ENCODE peak calls at places on chromosomes 12 and 14, in nine cellular contexts. One of them, this sample, is unnamed.

GRCh38 chr12:52380271-52380694 is 5.2 kb downstream of the KRT84 start:
- DNase-seq in stimulated activated CD4-positive, alpha-beta T cell treated with anti-CD3 and anti-CD28 coated beads, Interleukin-2, amount 100 ng/mL, for 4 hours: no peak
- DNase-seq in GM03348: peak; percentile 29
- DNase-seq in stromal cell of bone marrow: no peak
- DNase-seq in M059J: peak; percentile 48
- DNase-seq in lower leg skin: no peak
- DNase-seq in fibroblast of mammary gland: peak; percentile 29
- DNase-seq in psoas muscle: no peak
- DNase-seq in RPMI7951: peak; percentile 31
- DNase-seq in this sample: peak; percentile 16

GRCh38 chr14:63421226-63421625 is 102.5 kb upstream of the GPHB5 start:
- DNase-seq in stromal cell of bone marrow: no peak
- DNase-seq in stimulated activated CD4-positive, alpha-beta T cell treated with anti-CD3 and anti-CD28 coated beads, Interleukin-2, amount 100 ng/mL, for 4 hours: no peak
- DNase-seq in RPMI7951: no peak
- DNase-seq in GM03348: no peak
- DNase-seq in M059J: no peak
- DNase-seq in psoas muscle: no peak
- DNase-seq in fibroblast of mammary gland: no peak
- DNase-seq in lower leg skin: no peak
- DNase-seq in this sample: no peak

GRCh38 chr12:48811454-48812090 is 6.7 kb upstream of the CACNB3 start:
- DNase-seq in RPMI7951: no peak
- DNase-seq in fibroblast of mammary gland: peak; percentile 11
- DNase-seq in psoas muscle: no peak
- DNase-seq in stimulated activated CD4-positive, alpha-beta T cell treated with anti-CD3 and anti-CD28 coated beads, Interleukin-2, amount 100 ng/mL, for 4 hours: no peak
- DNase-seq in stromal cell of bone marrow: no peak
- DNase-seq in lower leg skin: no peak
- DNase-seq in GM03348: no peak
- DNase-seq in M059J: no peak
- DNase-seq in this sample: no peak

GRCh38 chr14:45990252-45990651 is 661.3 kb downstream of the RPL10L start:
- DNase-seq in lower leg skin: no peak
- DNase-seq in RPMI7951: no peak
- DNase-seq in GM03348: no peak
- DNase-seq in stimulated activated CD4-positive, alpha-beta T cell treated with anti-CD3 and anti-CD28 coated beads, Interleukin-2, amount 100 ng/mL, for 4 hours: no peak
- DNase-seq in psoas muscle: no peak
- DNase-seq in M059J: no peak
- DNase-seq in fibroblast of mammary gland: no peak
- DNase-seq in stromal cell of bone marrow: no peak
- DNase-seq in this sample: no peak

GRCh38 chr14:104892517-104893434 is 27.7 kb downstream of the CEP170B start:
- DNase-seq in GM03348: no peak
- DNase-seq in lower leg skin: no peak
- DNase-seq in RPMI7951: no peak
- DNase-seq in stromal cell of bone marrow: no peak
- DNase-seq in M059J: no peak
- DNase-seq in psoas muscle: peak; percentile 10
- DNase-seq in stimulated activated CD4-positive, alpha-beta T cell treated with anti-CD3 and anti-CD28 coated beads, Interleukin-2, amount 100 ng/mL, for 4 hours: no peak
- DNase-seq in fibroblast of mammary gland: no peak
- DNase-seq in this sample: no peak

GRCh38 chr14:59131926-59132763 is 56.3 kb upstream of the DAAM1 start:
- DNase-seq in RPMI7951: no peak
- DNase-seq in lower leg skin: no peak
- DNase-seq in psoas muscle: no peak
- DNase-seq in fibroblast of mammary gland: no peak
- DNase-seq in GM03348: no peak
- DNase-seq in stimulated activated CD4-positive, alpha-beta T cell treated with anti-CD3 and anti-CD28 coated beads, Interleukin-2, amount 100 ng/mL, for 4 hours: no peak
- DNase-seq in stromal cell of bone marrow: no peak
- DNase-seq in M059J: no peak
- DNase-seq in this sample: no peak

GRCh38 chr14:91869556-91869955 is 2.2 kb upstream of the TC2N start:
- DNase-seq in stimulated activated CD4-positive, alpha-beta T cell treated with anti-CD3 and anti-CD28 coated beads, Interleukin-2, amount 100 ng/mL, for 4 hours: no peak
- DNase-seq in M059J: no peak
- DNase-seq in GM03348: no peak
- DNase-seq in RPMI7951: no peak
- DNase-seq in psoas muscle: no peak
- DNase-seq in lower leg skin: no peak
- DNase-seq in stromal cell of bone marrow: no peak
- DNase-seq in fibroblast of mammary gland: no peak
- DNase-seq in this sample: peak; percentile 46

GRCh38 chr14:58245562-58245961 is 919 bp downstream of the PSMA3 start:
- DNase-seq in stimulated activated CD4-positive, alpha-beta T cell treated with anti-CD3 and anti-CD28 coated beads, Interleukin-2, amount 100 ng/mL, for 4 hours: no peak
- DNase-seq in RPMI7951: no peak
- DNase-seq in fibroblast of mammary gland: no peak
- DNase-seq in stromal cell of bone marrow: no peak
- DNase-seq in lower leg skin: no peak
- DNase-seq in GM03348: no peak
- DNase-seq in psoas muscle: no peak
- DNase-seq in M059J: no peak
- DNase-seq in this sample: no peak

GRCh38 chr12:129641916-129642315 is 261.9 kb downstream of the TMEM132D start:
- DNase-seq in RPMI7951: peak; percentile 15
- DNase-seq in M059J: no peak
- DNase-seq in stromal cell of bone marrow: no peak
- DNase-seq in fibroblast of mammary gland: no peak
- DNase-seq in stimulated activated CD4-positive, alpha-beta T cell treated with anti-CD3 and anti-CD28 coated beads, Interleukin-2, amount 100 ng/mL, for 4 hours: no peak
- DNase-seq in GM03348: no peak
- DNase-seq in lower leg skin: no peak
- DNase-seq in psoas muscle: no peak
- DNase-seq in this sample: no peak

GRCh38 chr12:2408262-2408661 is 355.5 kb downstream of the CACNA1C start:
- DNase-seq in GM03348: no peak
- DNase-seq in M059J: no peak
- DNase-seq in fibroblast of mammary gland: no peak
- DNase-seq in stimulated activated CD4-positive, alpha-beta T cell treated with anti-CD3 and anti-CD28 coated beads, Interleukin-2, amount 100 ng/mL, for 4 hours: no peak
- DNase-seq in psoas muscle: no peak
- DNase-seq in stromal cell of bone marrow: no peak
- DNase-seq in lower leg skin: no peak
- DNase-seq in RPMI7951: no peak
- DNase-seq in this sample: no peak

GRCh38 chr12:23458640-23459039 is 490.8 kb downstream of the SOX5 start:
- DNase-seq in fibroblast of mammary gland: no peak
- DNase-seq in stromal cell of bone marrow: no peak
- DNase-seq in psoas muscle: no peak
- DNase-seq in stimulated activated CD4-positive, alpha-beta T cell treated with anti-CD3 and anti-CD28 coated beads, Interleukin-2, amount 100 ng/mL, for 4 hours: no peak
- DNase-seq in M059J: no peak
- DNase-seq in RPMI7951: no peak
- DNase-seq in GM03348: no peak
- DNase-seq in lower leg skin: no peak
- DNase-seq in this sample: no peak

This sample was measured in astrocyte of the spinal cord.